ENCODE peak calls at places on chromosomes 6 and 20, in five cellular contexts. V is NCI-H774, U is iris pigment epithelial cell, S is GM03348, I is SW 1271. T is an unnamed sample.

GRCh38 chr6:53796451-53796780 is 1.6 kb downstream of the LRRC1 start:
- DNase-seq in V (no peak), U (no peak), S (no peak), I (no peak), T (no peak)

GRCh38 chr6:4272996-4273395 is 137.6 kb upstream of the ECI2 start:
- DNase-seq in V (no peak), U (peak), S (no peak), I (no peak), T (no peak)

GRCh38 chr20:63930971-63931553 is 25.2 kb downstream of the UCKL1 start:
- DNase-seq in V (no peak), U (no peak), S (no peak), I (no peak), T (no peak)

GRCh38 chr6:35850209-35850608 is 45.1 kb downstream of the LHFPL5 start:
- DNase-seq in V (no peak), U (no peak), S (no peak), I (no peak), T (no peak)

GRCh38 chr6:107618672-107619071 is 128.8 kb downstream of the SOBP start:
- DNase-seq in V (no peak), U (no peak), S (no peak), I (no peak), T (no peak)

GRCh38 chr6:42877695-42878094 is 1.7 kb upstream of the RPL7L1 start:
- DNase-seq in V (no peak), U (no peak), S (no peak), I (no peak), T (no peak)

GRCh38 chr20:10634683-10635411 is 39.0 kb downstream of the JAG1 start:
- DNase-seq in V (no peak), U (peak), S (no peak), I (no peak), T (no peak)

GRCh38 chr20:23116301-23117089 is 30.4 kb upstream of the CD93 start:
- DNase-seq in V (peak), U (no peak), S (peak), I (no peak), T (no peak)

GRCh38 chr6:143940011-143940597 is 68.0 kb downstream of the PLAGL1 start:
- DNase-seq in V (no peak), U (peak), S (peak), I (no peak), T (peak)

T was measured in COLO829.